ENCODE peak calls at places on chromosomes 13 and 19, in four cellular contexts. B is amniotic stem cell; X is stimulated activated CD4-positive, alpha-beta T cell treated with anti-CD3 and anti-CD28 coated beads, Interleukin-4, amount 100 ng/mL, for 4 hours; U is HepG2. D is an unnamed sample.

GRCh38 chr19:4449022-4449825 is 8.4 kb downstream of the UBXN6 start:
- DNase-seq in U (no peak), B (no peak), X (no peak), D (no peak)

GRCh38 chr19:41969772-41970458 is 10.8 kb upstream of the RABAC1 start:
- DNase-seq in X (no peak), U (no peak), B (no peak), D (no peak)

GRCh38 chr19:47819841-47820244 is 1.9 kb upstream of the CRX start:
- DNase-seq in U (no peak), B (no peak), X (no peak), D (no peak)

GRCh38 chr13:60448907-60449510 is 52.0 kb downstream of the TDRD3 start:
- DNase-seq in X (no peak), B (no peak), U (peak; percentile 31), D (no peak)

GRCh38 chr13:36904219-36904618 is 15.8 kb downstream of the SMAD9 start:
- DNase-seq in B (no peak), U (no peak), X (no peak), D (peak; percentile 71)

GRCh38 chr19:18102916-18103542 is 5.5 kb downstream of the MAST3 start:
- DNase-seq in X (no peak), U (no peak), B (no peak), D (no peak)

GRCh38 chr13:114149774-114150740 is 17.6 kb upstream of the RASA3 start:
- DNase-seq in B (no peak), X (no peak), U (no peak), D (peak; percentile 72)

GRCh38 chr13:40355126-40355719 is 311.2 kb downstream of the FOXO1 start:
- DNase-seq in X (no peak), U (no peak), B (no peak), D (no peak)

GRCh38 chr13:87384099-87384498 is 287.1 kb upstream of the SLITRK5 start:
- DNase-seq in B (no peak), X (no peak), U (no peak), D (no peak)

GRCh38 chr19:7366701-7367420 is 18.1 kb downstream of the ARHGEF18 start:
- DNase-seq in B (no peak), U (peak; percentile 16), X (no peak), D (no peak)

GRCh38 chr19:8204961-8205360 is 4.2 kb upstream of the CERS4 start:
- DNase-seq in U (no peak), X (no peak), B (no peak), D (no peak)

GRCh38 chr13:23867027-23867491 is 22.1 kb downstream of the MIPEP start:
- DNase-seq in U (no peak), B (no peak), X (no peak), D (no peak)

GRCh38 chr13:100584901-100585300 is 3.7 kb downstream of the GGACT start:
- DNase-seq in B (no peak), U (no peak), X (no peak), D (no peak)

GRCh38 chr13:112071011-112071901 is 4.3 kb downstream of the SOX1 start:
- DNase-seq in U (no peak), B (no peak), X (no peak), D (no peak)

GRCh38 chr19:33459220-33459619 is 62.4 kb downstream of the PEPD start:
- DNase-seq in U (no peak), X (no peak), B (no peak), D (no peak)

GRCh38 chr13:36973621-36974268 is 25.4 kb downstream of the ALG5 start:
- DNase-seq in U (no peak), B (no peak), X (no peak), D (no peak)

GRCh38 chr19:30103981-30104380 is 161.9 kb downstream of the URI1 start:
- DNase-seq in X (no peak), B (no peak), U (no peak), D (no peak)

GRCh38 chr13:76350399-76350798 is 535.8 kb downstream of the KCTD12 start:
- DNase-seq in X (no peak), U (no peak), B (no peak), D (no peak)

GRCh38 chr19:28737021-28737525 is 475.9 kb downstream of the UQCRFS1 start:
- DNase-seq in X (no peak), B (peak; percentile 1), U (peak; percentile 15), D (no peak)

GRCh38 chr19:45492627-45493470 is 4.0 kb downstream of the RTN2 start:
- DNase-seq in X (no peak), B (no peak), U (peak; percentile 68), D (no peak)

GRCh38 chr13:100347941-100348340 is 240.6 kb downstream of the GGACT start:
- DNase-seq in X (no peak), U (no peak), B (no peak), D (no peak)

GRCh38 chr13:51928231-51928630 is 66.5 kb downstream of the CCDC70 start:
- DNase-seq in B (no peak), U (no peak), X (no peak), D (no peak)

GRCh38 chr13:43444085-43444484 is 342.7 kb downstream of the ENOX1 start:
- DNase-seq in X (no peak), B (no peak), U (no peak), D (no peak)

GRCh38 chr19:29882719-29883105 is 59.3 kb upstream of the URI1 start:
- DNase-seq in U (no peak), B (no peak), X (no peak), D (no peak)

GRCh38 chr13:75079226-75079625 is 402.7 kb downstream of the TBC1D4 start:
- DNase-seq in B (no peak), U (no peak), X (no peak), D (no peak)

GRCh38 chr13:62551588-62551987 is 1135.9 kb upstream of the PCDH20 start:
- DNase-seq in B (no peak), U (no peak), X (no peak), D (no peak)

GRCh38 chr19:15437355-15438123 is 12.2 kb downstream of the WIZ start:
- DNase-seq in B (no peak), U (peak; percentile 47), X (no peak), D (no peak)

GRCh38 chr19:54415208-54415900 is at the start of gene TTYH1:
- DNase-seq in X (peak; percentile 50), B (no peak), U (no peak), D (no peak)

GRCh38 chr19:3038214-3038613 is 9.1 kb upstream of the TLE2 start:
- DNase-seq in B (no peak), X (no peak), U (no peak), D (no peak)

GRCh38 chr19:14333101-14333871 is 48.0 kb upstream of the ADGRE5 start:
- DNase-seq in U (no peak), B (no peak), X (no peak), D (no peak)

GRCh38 chr13:94309997-94310842 is 169.3 kb downstream of the DCT start:
- DNase-seq in B (peak; percentile 30), X (no peak), U (no peak), D (no peak)

GRCh38 chr19:47523473-47523872 is 8.6 kb upstream of the NAPA start:
- DNase-seq in B (no peak), X (no peak), U (peak; percentile 37), D (no peak)

GRCh38 chr19:49468746-49469447 is 5.1 kb upstream of the FLT3LG start:
- DNase-seq in U (no peak), B (no peak), X (no peak), D (peak; percentile 97)